ENCODE peak calls at places on chromosomes 11 and 22, in eight cellular contexts. S is dorsolateral prefrontal cortex; W is HFF-Myc; N is MM.1S; R is kidney epithelial cell; B is CD8-positive, alpha-beta T cell; O is brain microvascular endothelial cell; F is PC-3. E is an unnamed sample.

GRCh38 chr11:92222701-92223100 is 1.9 kb upstream of the FAT3 start:
- DNase-seq in S (no peak), W (no peak), N (no peak), R (no peak), B (no peak), O (no peak), F (no peak), E (no peak)

GRCh38 chr11:72703281-72704008 is 29.2 kb upstream of the PDE2A start:
- DNase-seq in S (no peak), W (peak; percentile 39), N (no peak), R (no peak), B (no peak), O (peak; percentile 43), F (no peak), E (peak; percentile 94)

GRCh38 chr11:12376259-12376971 is 956 bp upstream of the PARVA start:
- DNase-seq in S (no peak), W (peak; percentile 33), N (no peak), R (no peak), B (no peak), O (peak; percentile 43), F (no peak), E (peak; percentile 89)

GRCh38 chr11:45809456-45810395 is 4.8 kb downstream of the SLC35C1 start:
- DNase-seq in S (no peak), W (no peak), N (no peak), R (no peak), B (no peak), O (no peak), F (no peak), E (peak; percentile 8)

GRCh38 chr11:1075341-1075911 is 752 bp downstream of the MUC2 start:
- DNase-seq in S (peak; percentile 32), W (no peak), N (no peak), R (no peak), B (no peak), O (no peak), F (no peak), E (no peak)

GRCh38 chr11:68924073-68924925 is 20.6 kb downstream of the IGHMBP2 start:
- DNase-seq in S (peak; percentile 32), W (no peak), N (no peak), R (no peak), B (no peak), O (no peak), F (no peak), E (no peak)

GRCh38 chr22:43094551-43094950 is 5.4 kb upstream of the TTLL1 start:
- DNase-seq in S (no peak), W (no peak), N (no peak), R (no peak), B (no peak), O (no peak), F (no peak), E (no peak)

GRCh38 chr11:35944503-35945136 is 758 bp downstream of the LDLRAD3 start:
- DNase-seq in S (no peak), W (no peak), N (no peak), R (no peak), B (no peak), O (peak; percentile 7), F (peak; percentile 16), E (peak; percentile 50)

GRCh38 chr11:47215366-47215925 is 672 bp downstream of the DDB2 start:
- DNase-seq in S (no peak), W (no peak), N (peak; percentile 77), R (no peak), B (no peak), O (no peak), F (peak; percentile 38), E (no peak)

GRCh38 chr11:102680945-102681344 is 24.6 kb downstream of the MMP27 start:
- DNase-seq in S (no peak), W (no peak), N (no peak), R (no peak), B (no peak), O (no peak), F (no peak), E (peak; percentile 66)

DNA sequence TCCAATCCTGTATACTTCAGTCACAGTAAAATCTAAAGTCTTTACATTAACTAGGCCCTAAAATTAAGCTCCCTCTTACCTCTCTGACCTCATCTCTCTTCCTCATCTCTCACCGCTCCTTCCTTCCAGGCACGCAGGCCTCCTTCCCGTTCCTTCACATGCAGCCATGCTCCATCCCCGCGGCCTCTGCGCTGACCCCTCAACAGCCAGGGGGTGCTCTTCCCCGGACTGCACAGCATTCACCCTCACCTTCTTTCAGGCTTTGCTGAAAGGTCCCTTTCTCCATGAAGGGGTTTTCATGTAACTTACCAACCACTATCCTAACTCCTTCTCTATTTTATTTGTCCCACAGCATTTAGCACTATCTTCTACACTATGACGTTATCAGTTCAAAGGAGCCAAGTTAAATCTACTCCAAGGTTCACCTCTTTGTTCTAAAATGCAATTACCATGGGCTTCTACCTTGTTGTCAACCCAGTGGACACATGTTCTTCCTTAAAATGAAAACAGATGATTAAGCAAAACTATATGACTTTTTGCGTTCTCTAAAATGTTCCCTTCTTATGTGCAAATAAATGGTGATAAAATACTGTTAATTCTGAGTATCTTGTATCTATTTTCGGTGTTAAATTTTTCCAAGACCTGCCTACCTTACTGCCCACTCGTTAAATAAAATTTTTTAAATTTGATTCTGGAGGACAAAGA is 57.8 kb upstream of the APOA1 start:
- DNase-seq in S (no peak), W (no peak), N (no peak), R (no peak), B (no peak), O (no peak), F (no peak), E (peak; percentile 37)
- TF ChIP-seq CTCF in S (peak; percentile 59), W (peak; percentile 37), N (peak; percentile 25), R (peak; percentile 38), B (no peak), O (peak; percentile 73), F (peak; percentile 37), E (peak; percentile 57)

GRCh38 chr11:63667993-63668392 is 3.2 kb downstream of the ATL3 start:
- DNase-seq in S (no peak), W (peak; percentile 79), N (no peak), R (peak; percentile 56), B (no peak), O (peak; percentile 63), F (peak; percentile 98), E (peak; percentile 95)
- H3K4me3 ChIP-seq in S (no peak overlapping the region), W (no peak overlapping the region), N (no peak overlapping the region), R (no peak overlapping the region), B (no peak overlapping the region), O (no peak overlapping the region), F (peak overlapping the region; percentile 72), E (no peak overlapping the region)

GRCh38 chr11:104254347-104254746 is 90.4 kb upstream of the PDGFD start:
- DNase-seq in S (no peak), W (peak; percentile 7), N (peak; percentile 24), R (no peak), B (no peak), O (peak; percentile 43), F (peak; percentile 77), E (peak; percentile 44)

GRCh38 chr11:104259121-104259610 is 95.2 kb upstream of the PDGFD start:
- DNase-seq in S (no peak), W (no peak), N (no peak), R (no peak), B (no peak), O (no peak), F (no peak), E (no peak)

GRCh38 chr11:104260456-104260855 is 96.5 kb upstream of the PDGFD start:
- DNase-seq in S (no peak), W (no peak), N (no peak), R (no peak), B (no peak), O (no peak), F (no peak), E (no peak)

DNA sequence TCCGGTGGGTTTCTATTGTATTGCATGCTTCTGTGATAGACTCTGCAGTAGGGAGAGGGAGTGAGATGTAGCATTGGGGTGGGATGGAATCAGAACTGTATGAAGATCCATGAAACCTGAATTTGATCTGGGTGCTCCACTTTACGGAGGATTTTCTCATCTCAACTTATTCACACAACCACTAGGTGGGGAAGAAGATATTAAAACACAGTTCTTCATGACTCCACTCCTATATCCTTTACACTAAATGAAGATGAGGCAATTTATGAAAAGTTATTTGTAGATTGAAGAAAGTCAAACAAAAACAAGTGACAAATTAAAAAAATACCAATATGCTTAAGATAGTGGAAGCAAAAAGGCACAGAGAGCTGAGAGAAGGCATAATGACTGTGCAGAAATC is 92.6 kb upstream of the PDGFD start:
- DNase-seq in S (no peak), W (no peak), N (no peak), R (no peak), B (no peak), O (no peak), F (peak; percentile 42), E (peak; percentile 45)
- TF ChIP-seq CTCF in S (no peak), W (no peak), N (peak; percentile 10), R (peak; percentile 25), B (no peak), O (peak; percentile 37), F (peak; percentile 64), E (peak; percentile 21)

DNA sequence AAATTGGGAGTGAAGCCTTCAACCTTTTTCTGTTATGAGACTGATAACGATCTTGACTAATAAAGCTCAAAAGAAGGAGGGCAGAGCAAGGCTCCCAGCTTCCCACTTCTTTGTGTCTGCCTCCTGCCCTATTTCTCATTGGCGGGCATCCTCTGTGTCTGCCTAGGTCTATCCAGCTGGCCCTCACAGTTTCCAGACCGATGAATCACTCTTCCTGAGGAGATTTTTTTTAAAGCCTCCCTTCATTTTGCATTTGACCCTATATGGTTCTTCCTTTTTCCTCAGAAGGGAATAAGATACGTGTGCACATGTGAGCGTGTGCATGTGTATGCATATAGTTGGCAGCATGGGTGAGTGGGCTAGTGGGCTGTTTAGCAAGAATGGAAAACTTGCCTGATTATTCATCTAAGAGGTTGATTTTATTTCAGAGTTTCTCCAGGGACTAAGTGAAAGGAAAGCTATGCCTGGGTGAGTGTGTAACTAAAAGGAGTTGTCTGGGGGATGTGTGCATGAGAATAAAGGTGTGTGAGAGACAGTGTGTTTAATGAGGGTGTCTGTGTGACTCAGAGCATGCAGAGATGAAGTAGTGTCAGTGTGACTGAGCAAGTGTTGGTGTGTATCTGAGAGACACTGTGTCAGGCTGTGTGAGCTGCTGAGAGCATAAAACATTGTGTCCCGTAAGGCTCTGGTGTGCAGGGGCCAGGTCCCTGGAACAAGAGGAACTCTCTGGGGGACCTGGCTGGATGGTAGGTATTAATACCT is 12.2 kb downstream of the PHLDB1 start:
- DNase-seq in S (no peak), W (peak; percentile 96), N (no peak), R (peak; percentile 89), B (no peak), O (peak; percentile 97), F (peak; percentile 92), E (peak; percentile 97)
- H3K4me3 ChIP-seq in S (no peak overlapping the region), W (peak overlapping the region; percentile 12), N (no peak overlapping the region), R (no peak overlapping the region), B (no peak overlapping the region), O (peak overlapping the region; percentile 3), F (peak overlapping the region; percentile 1), E (no peak overlapping the region)

GRCh38 chr11:14374922-14375630 is 16.1 kb upstream of the RRAS2 start:
- DNase-seq in S (no peak), W (no peak), N (no peak), R (no peak), B (no peak), O (no peak), F (no peak), E (no peak)
- TF ChIP-seq CTCF in S (no peak), W (peak; percentile 20), N (peak; percentile 16), R (no peak), B (no peak), O (peak; percentile 49), F (peak; percentile 37), E (no peak)

E was measured in cardiac fibroblast.